ENCODE peak calls at places on chromosomes 1 and 21, in five cellular contexts. H is GM23338, O is HepG2, V is GM23248, D is endothelial cell of umbilical vein. N is an unnamed sample.

GRCh38 chr1:95233737-95234493 is at the start of gene RWDD3:
- DNase-seq in H (peak; percentile 96), O (peak; percentile 64), V (peak; percentile 97), D (peak; percentile 91), N (peak; percentile 98)

GRCh38 chr1:239308701-239309333 is 77.6 kb upstream of the CHRM3 start:
- DNase-seq in H (peak; percentile 84), O (no peak), V (peak; percentile 31), D (no peak), N (no peak)

GRCh38 chr1:228366851-228367741 is 39.5 kb downstream of the TRIM11 start:
- DNase-seq in H (no peak), O (no peak), V (no peak), D (no peak), N (peak; percentile 85)

GRCh38 chr1:234533034-234533571 is 54.1 kb upstream of the TARBP1 start:
- DNase-seq in H (no peak), O (no peak), V (peak; percentile 98), D (peak; percentile 53), N (peak; percentile 91)

GRCh38 chr1:21592086-21592865 is 76.9 kb downstream of the RAP1GAP start:
- DNase-seq in H (no peak), O (no peak), V (no peak), D (no peak), N (no peak)

GRCh38 chr1:19177811-19178210 is 32.3 kb downstream of the UBR4 start:
- DNase-seq in H (no peak), O (no peak), V (no peak), D (no peak), N (no peak)

GRCh38 chr1:170586942-170587593 is 55.1 kb downstream of the GORAB start:
- DNase-seq in H (no peak), O (no peak), V (peak; percentile 88), D (no peak), N (peak; percentile 18)

GRCh38 chr1:150718225-150718891 is 2.3 kb downstream of the HORMAD1 start:
- DNase-seq in H (no peak), O (no peak), V (no peak), D (no peak), N (no peak)

GRCh38 chr1:9825101-9826074 is 1.6 kb upstream of the CLSTN1 start:
- DNase-seq in H (peak; percentile 77), O (peak; percentile 46), V (peak; percentile 87), D (peak; percentile 55), N (peak; percentile 94)

GRCh38 chr1:117107364-117107763 is 14.2 kb downstream of the TRIM45 start:
- DNase-seq in H (no peak), O (no peak), V (no peak), D (no peak), N (no peak)

GRCh38 chr1:212975607-212975918 is 25.2 kb downstream of the VASH2 start:
- DNase-seq in H (no peak), O (no peak), V (peak; percentile 40), D (no peak), N (no peak)

GRCh38 chr1:40312238-40313205 is 4.6 kb downstream of the COL9A2 start:
- DNase-seq in H (no peak), O (peak; percentile 20), V (no peak), D (no peak), N (peak; percentile 60)

GRCh38 chr1:35345439-35345981 is 77.0 kb downstream of the ZMYM4 start:
- DNase-seq in H (peak; percentile 64), O (peak; percentile 75), V (no peak), D (no peak), N (peak; percentile 21)

GRCh38 chr1:211975152-211975941 is 60.0 kb downstream of the INTS7 start:
- DNase-seq in H (no peak), O (no peak), V (peak; percentile 28), D (no peak), N (peak; percentile 48)

DNA sequence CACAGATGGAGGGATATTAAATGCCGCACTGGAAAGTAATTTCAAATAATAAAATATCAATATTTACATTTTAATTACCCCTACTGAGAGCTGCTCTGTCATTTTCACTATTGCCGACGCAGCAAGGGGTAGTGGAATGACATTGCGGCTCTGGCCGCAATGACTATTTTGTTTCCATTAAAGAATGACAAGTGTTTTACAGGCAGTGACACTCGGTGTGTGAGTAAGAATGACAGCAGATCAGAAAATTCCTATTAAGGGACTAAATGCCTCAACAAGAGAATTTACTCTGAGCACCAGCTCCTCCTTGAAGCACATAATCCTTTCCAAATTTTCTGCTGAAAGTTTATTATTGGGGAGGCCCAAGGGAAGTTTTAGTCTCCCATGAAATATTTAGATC is 109.2 kb upstream of the USH2A start:
- DNase-seq in H (no peak), O (no peak), V (no peak), D (no peak), N (no peak)
- H3K4me1 ChIP-seq in H (peaks cover 29% of the 10 kb centered on the region), O (no peaks in the 10 kb centered on the region), V (peaks cover 2% of the 10 kb centered on the region), D (no peaks in the 10 kb centered on the region), N (no peaks in the 10 kb centered on the region)

GRCh38 chr21:43210454-43211084 is 41.8 kb downstream of the CRYAA start:
- DNase-seq in H (no peak), O (no peak), V (no peak), D (no peak), N (peak; percentile 59)
- H2AFZ ChIP-seq in H (no peak overlapping the region), O (no peak overlapping the region), V (no peak overlapping the region), D (no peak overlapping the region), N (no peak overlapping the region)

DNA sequence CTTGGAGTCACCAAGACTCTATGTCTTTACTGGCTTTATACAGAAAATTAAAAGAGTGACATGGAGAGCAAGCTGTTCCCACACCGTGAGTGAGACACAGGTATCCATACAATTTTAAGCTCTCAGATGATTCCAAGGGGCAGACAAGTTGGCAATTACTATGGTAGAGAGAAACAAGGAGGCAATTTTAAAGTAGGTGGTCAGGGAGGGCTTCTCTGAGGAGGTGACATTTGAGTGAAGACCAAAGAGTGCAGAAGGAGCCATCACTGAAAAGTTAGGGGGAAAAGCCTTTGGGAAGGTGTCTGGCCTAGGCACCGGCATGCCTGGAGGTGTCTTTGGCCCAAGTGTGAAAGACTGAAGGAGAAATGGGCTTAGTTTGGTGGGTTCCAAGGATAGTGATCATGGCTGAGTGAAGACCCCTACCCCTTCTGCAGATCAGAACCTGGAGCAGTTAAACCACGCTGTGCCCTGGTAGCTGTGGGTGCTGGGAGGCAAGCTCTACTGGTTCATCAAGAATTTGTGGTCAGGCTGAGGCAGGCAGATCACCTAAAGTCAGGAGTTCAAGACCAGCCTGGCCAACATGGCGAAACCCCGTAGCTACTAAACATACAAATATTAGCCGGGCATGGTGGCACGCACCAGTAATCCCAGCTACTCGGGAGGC is 10.4 kb downstream of the IFI6 start:
- DNase-seq in H (no peak), O (no peak), V (no peak), D (no peak), N (no peak)
- H3K4me3 ChIP-seq in H (no peak overlapping the region), O (no peak overlapping the region), V (no peak overlapping the region), D (no peak overlapping the region), N (no peak overlapping the region)

GRCh38 chr1:32811917-32812316 is 5.2 kb downstream of the YARS1 start:
- DNase-seq in H (no peak), O (no peak), V (no peak), D (no peak), N (no peak)
- H3K4me1 ChIP-seq in H (peaks cover 35% of the 10 kb centered on the region), O (peaks cover 46% of the 10 kb centered on the region), V (peaks cover 22% of the 10 kb centered on the region), D (peaks cover 18% of the 10 kb centered on the region), N (peaks cover 12% of the 10 kb centered on the region)

GRCh38 chr1:182616130-182617074 is 12.2 kb upstream of the RGS16 start:
- DNase-seq in H (peak; percentile 87), O (no peak), V (peak; percentile 70), D (peak; percentile 17), N (no peak)

GRCh38 chr1:182617734-182618288 is 13.6 kb upstream of the RGS16 start:
- DNase-seq in H (no peak), O (no peak), V (peak; percentile 52), D (no peak), N (peak; percentile 91)

GRCh38 chr1:182614796-182615451 is 10.7 kb upstream of the RGS16 start:
- DNase-seq in H (peak; percentile 78), O (no peak), V (peak; percentile 96), D (peak; percentile 55), N (peak; percentile 91)

GRCh38 chr1:182617075-182617429 is 12.9 kb upstream of the RGS16 start:
- DNase-seq in H (no peak), O (no peak), V (no peak), D (no peak), N (no peak)

GRCh38 chr1:182615468-182616129 is 11.4 kb upstream of the RGS16 start:
- DNase-seq in H (peak; percentile 60), O (no peak), V (peak; percentile 65), D (peak; percentile 32), N (no peak)
- H2AFZ ChIP-seq in H (no peak overlapping the region), O (no peak overlapping the region), V (peak overlapping the region; percentile 89), D (peak overlapping the region; percentile 74), N (peak overlapping the region; percentile 93)

GRCh38 chr1:215426101-215426500 is 141.0 kb upstream of the KCTD3 start:
- DNase-seq in H (no peak), O (no peak), V (no peak), D (no peak), N (no peak)

GRCh38 chr1:215418876-215419442 is 148.1 kb upstream of the KCTD3 start:
- DNase-seq in H (peak; percentile 33), O (no peak), V (no peak), D (peak; percentile 6), N (no peak)

GRCh38 chr1:215423288-215423687 is 143.8 kb upstream of the KCTD3 start:
- DNase-seq in H (no peak), O (no peak), V (no peak), D (no peak), N (no peak)

GRCh38 chr1:215425135-215425534 is 142.0 kb upstream of the KCTD3 start:
- DNase-seq in H (no peak), O (no peak), V (no peak), D (no peak), N (no peak)

GRCh38 chr1:215421772-215422171 is 145.3 kb upstream of the KCTD3 start:
- DNase-seq in H (no peak), O (no peak), V (peak; percentile 18), D (no peak), N (no peak)
- H3K4me3 ChIP-seq in H (no peak overlapping the region), O (no peak overlapping the region), V (no peak overlapping the region), D (no peak overlapping the region), N (no peak overlapping the region)

N was measured in osteoblast.